ENCODE peak calls at places on chromosomes 13 and 19, in nine cellular contexts. F is right lobe of liver; B is breast epithelium; J is H9; O is A549; S is CD8-positive, alpha-beta T cell; G is tibial nerve; M is body of pancreas; V is spleen. I is an unnamed sample.
A peak's percentile ranks its signal among the peaks of the same experiment; 100 is the strongest.

GRCh38 chr13:29077051-29077813 is 257.1 kb downstream of the MTUS2 start:
- DNase-seq in O (no peak), S (no peak), V (no peak), M (no peak), B (no peak), G (no peak), F (no peak), J (no peak), I (no peak)

GRCh38 chr19:51060973-51061372 is 3.9 kb downstream of the KLK13 start:
- DNase-seq in S (no peak), M (no peak), V (no peak), G (no peak), B (no peak), J (no peak), F (no peak), O (no peak), I (no peak)

GRCh38 chr19:51664997-51665396 is 18.4 kb upstream of the SIGLEC14 start:
- DNase-seq in V (no peak), B (no peak), M (no peak), F (no peak), J (no peak), G (no peak), O (no peak), S (no peak), I (no peak)

GRCh38 chr13:37109080-37109678 is 3.7 kb upstream of the CSNK1A1L start:
- DNase-seq in G (peak; percentile 58), V (no peak), J (no peak), M (no peak), B (no peak), O (no peak), F (no peak), S (no peak), I (no peak)

GRCh38 chr13:111020546-111020945 is 94.6 kb upstream of the ARHGEF7 start:
- DNase-seq in G (no peak), S (no peak), B (no peak), M (no peak), V (no peak), J (no peak), O (no peak), F (no peak), I (no peak)

GRCh38 chr19:12939908-12940533 is 1.6 kb downstream of the CALR start:
- DNase-seq in G (no peak), F (no peak), S (no peak), O (no peak), J (no peak), V (no peak), M (no peak), B (no peak), I (no peak)

GRCh38 chr13:23695711-23696512 is 125.7 kb downstream of the TNFRSF19 start:
- DNase-seq in S (peak; percentile 52), J (peak; percentile 59), O (no peak), V (peak; percentile 94), F (no peak), G (no peak), B (no peak), M (no peak), I (peak; percentile 73)

GRCh38 chr19:10339380-10339960 is at the start of gene ICAM3:
- DNase-seq in O (no peak), V (peak; percentile 96), F (peak; percentile 71), B (no peak), G (no peak), S (peak; percentile 59), J (peak; percentile 64), M (no peak), I (peak; percentile 77)

GRCh38 chr13:110305001-110305400 is 2.0 kb downstream of the COL4A1 start:
- DNase-seq in O (no peak), S (no peak), V (no peak), M (no peak), B (no peak), G (no peak), J (no peak), F (no peak), I (no peak)

GRCh38 chr19:17703823-17704463 is 15.3 kb upstream of the MAP1S start:
- DNase-seq in F (no peak), B (no peak), G (peak; percentile 61), O (no peak), V (peak; percentile 89), J (peak; percentile 82), S (peak; percentile 60), M (peak; percentile 54), I (peak; percentile 68)

GRCh38 chr19:383040-383439 is 25.9 kb downstream of the C2CD4C start:
- DNase-seq in V (peak; percentile 61), J (no peak), O (no peak), S (no peak), M (no peak), F (no peak), B (no peak), G (no peak), I (no peak)

GRCh38 chr19:30898353-30899103 is 450.7 kb downstream of the TSHZ3 start:
- DNase-seq in F (no peak), M (no peak), V (no peak), B (no peak), S (no peak), G (no peak), O (no peak), J (peak; percentile 66), I (no peak)

GRCh38 chr13:84845875-84846619 is 953.2 kb downstream of the SLITRK6 start:
- DNase-seq in V (no peak), J (no peak), M (no peak), O (no peak), G (no peak), B (no peak), S (no peak), F (no peak), I (no peak)

GRCh38 chr19:48656840-48657474 is 11.0 kb upstream of the CA11 start:
- DNase-seq in G (peak; percentile 42), B (no peak), F (no peak), O (no peak), V (no peak), J (no peak), S (no peak), M (no peak), I (no peak)

GRCh38 chr13:102286326-102286725 is 115.5 kb downstream of the FGF14 start:
- DNase-seq in F (no peak), M (no peak), V (no peak), S (no peak), B (no peak), G (no peak), O (peak; percentile 0), J (no peak), I (no peak)

GRCh38 chr13:86510792-86511191 is 711.6 kb upstream of the SLITRK6 start:
- DNase-seq in F (no peak), G (no peak), J (no peak), V (no peak), B (no peak), O (no peak), M (no peak), S (no peak), I (no peak)
- H3K27ac ChIP-seq in F (no peak overlapping the region), G (no peak overlapping the region), J (no peak overlapping the region), V (no peak overlapping the region), B (no peak overlapping the region), O (no peak overlapping the region), M (no peak overlapping the region), S (no peak overlapping the region), I (no peak overlapping the region)

GRCh38 chr19:2540251-2540645 is 64.3 kb downstream of the GADD45B start:
- DNase-seq in G (no peak), M (no peak), O (no peak), V (peak; percentile 62), F (no peak), B (no peak), S (no peak), J (no peak), I (no peak)

GRCh38 chr19:2538096-2538757 is 62.3 kb downstream of the GADD45B start:
- DNase-seq in J (no peak), F (no peak), M (no peak), V (no peak), G (no peak), B (no peak), S (no peak), O (no peak), I (no peak)

GRCh38 chr19:2534374-2535050 is 58.6 kb downstream of the GADD45B start:
- DNase-seq in M (no peak), F (no peak), O (no peak), G (no peak), S (no peak), J (peak; percentile 21), B (no peak), V (peak; percentile 2), I (no peak)

GRCh38 chr19:2536461-2536860 is 60.5 kb downstream of the GADD45B start:
- DNase-seq in S (no peak), B (no peak), M (no peak), V (no peak), O (no peak), J (no peak), G (no peak), F (no peak), I (peak; percentile 37)

GRCh38 chr19:2537544-2537943 is 61.6 kb downstream of the GADD45B start:
- DNase-seq in M (no peak), O (no peak), F (no peak), V (no peak), S (no peak), G (no peak), J (no peak), B (no peak), I (no peak)
- H3K4me1 ChIP-seq in M (peaks cover 61% of the 10 kb centered on the region), O (peaks cover 61% of the 10 kb centered on the region), F (peaks cover 17% of the 10 kb centered on the region), V (peaks cover 40% of the 10 kb centered on the region), S (peaks cover 12% of the 10 kb centered on the region), G (peaks cover 4% of the 10 kb centered on the region), J (peaks cover 3% of the 10 kb centered on the region), B (peaks cover 7% of the 10 kb centered on the region), I (peaks cover 30% of the 10 kb centered on the region)

GRCh38 chr13:47680752-47681151 is 320.3 kb downstream of the SUCLA2 start:
- DNase-seq in S (no peak), J (no peak), M (no peak), F (no peak), B (no peak), O (no peak), G (no peak), V (no peak), I (no peak)
- H3K27ac ChIP-seq in S (no peak overlapping the region), J (no peak overlapping the region), M (no peak overlapping the region), F (no peak overlapping the region), B (no peak overlapping the region), O (no peak overlapping the region), G (no peak overlapping the region), V (no peak overlapping the region), I (no peak overlapping the region)

GRCh38 chr13:30398601-30399072 is 23.7 kb upstream of the UBE2L5 start:
- DNase-seq in F (peak; percentile 85), O (no peak), M (no peak), G (no peak), B (no peak), V (no peak), S (no peak), J (no peak), I (no peak)

GRCh38 chr13:30396434-30397075 is 25.7 kb upstream of the UBE2L5 start:
- DNase-seq in F (no peak), J (no peak), B (no peak), O (no peak), G (no peak), V (no peak), S (no peak), M (no peak), I (no peak)

GRCh38 chr13:30400376-30400775 is 21.9 kb upstream of the UBE2L5 start:
- DNase-seq in V (no peak), J (no peak), M (no peak), F (no peak), B (no peak), G (no peak), O (no peak), S (no peak), I (no peak)

GRCh38 chr13:30394798-30395191 is 27.5 kb upstream of the UBE2L5 start:
- DNase-seq in S (no peak), M (no peak), F (no peak), O (no peak), V (no peak), G (no peak), J (no peak), B (no peak), I (no peak)

GRCh38 chr13:30395192-30396158 is 26.8 kb upstream of the UBE2L5 start:
- DNase-seq in F (peak; percentile 97), J (peak; percentile 76), M (peak; percentile 95), O (peak; percentile 53), S (peak; percentile 59), B (peak; percentile 97), V (peak; percentile 97), G (peak; percentile 98), I (peak; percentile 96)
- H3K4me1 ChIP-seq in F (peaks cover 21% of the 10 kb centered on the region), J (no peaks in the 10 kb centered on the region), M (peaks cover 8% of the 10 kb centered on the region), O (peaks cover 11% of the 10 kb centered on the region), S (peaks cover 21% of the 10 kb centered on the region), B (no peaks in the 10 kb centered on the region), V (peaks cover 20% of the 10 kb centered on the region), G (no peaks in the 10 kb centered on the region), I (peaks cover 6% of the 10 kb centered on the region)